ENCODE peak calls at places on chromosomes 1 and 21, in six cellular contexts. W, I, L, G, D and X are unnamed samples.

GRCh38 chr1:203117611-203118575 is 9.6 kb upstream of the ADORA1 start:
- DNase-seq in W (peak; percentile 92), I (peak; percentile 56), L (peak; percentile 49), G (peak; percentile 93), D (peak; percentile 74), X (no peak)

GRCh38 chr1:11286735-11287410 is 13.9 kb downstream of the UBIAD1 start:
- DNase-seq in W (no peak), I (peak; percentile 61), L (peak; percentile 32), G (peak; percentile 88), D (no peak), X (no peak)

GRCh38 chr1:2104621-2105427 is 54.6 kb downstream of the PRKCZ start:
- DNase-seq in W (peak; percentile 34), I (no peak), L (no peak), G (peak; percentile 41), D (no peak), X (no peak)

GRCh38 chr21:43619344-43619743 is 39.9 kb downstream of the HSF2BP start:
- DNase-seq in W (no peak), I (no peak), L (no peak), G (no peak), D (no peak), X (no peak)

GRCh38 chr1:63679076-63679475 is 85.9 kb downstream of the PGM1 start:
- DNase-seq in W (no peak), I (no peak), L (peak; percentile 69), G (no peak), D (no peak), X (no peak)

GRCh38 chr1:30903343-30904034 is 5.1 kb downstream of the SDC3 start:
- DNase-seq in W (peak; percentile 75), I (no peak), L (peak; percentile 21), G (no peak), D (no peak), X (no peak)

GRCh38 chr1:203097001-203097400 is 11.2 kb upstream of the MYOG start:
- DNase-seq in W (no peak), I (no peak), L (no peak), G (no peak), D (no peak), X (no peak)

GRCh38 chr1:246689409-246689997 is 34.7 kb upstream of the SCCPDH start:
- DNase-seq in W (peak; percentile 85), I (peak; percentile 80), L (peak; percentile 65), G (peak; percentile 82), D (peak; percentile 67), X (peak; percentile 40)

GRCh38 chr1:78236711-78237110 is 190.9 kb downstream of the GIPC2 start:
- DNase-seq in W (no peak), I (peak; percentile 15), L (peak; percentile 55), G (no peak), D (no peak), X (no peak)

GRCh38 chr1:147389532-147390184 is 147.2 kb downstream of the CHD1L start:
- DNase-seq in W (peak; percentile 61), I (peak; percentile 68), L (peak; percentile 31), G (peak; percentile 68), D (no peak), X (peak; percentile 18)

GRCh38 chr1:39633422-39633821 is 6.0 kb downstream of the HEYL start:
- DNase-seq in W (no peak), I (no peak), L (no peak), G (no peak), D (no peak), X (no peak)

GRCh38 chr1:48552420-48552819 is 80.4 kb upstream of the SPATA6 start:
- DNase-seq in W (no peak), I (no peak), L (no peak), G (peak; percentile 36), D (no peak), X (no peak)

GRCh38 chr1:8666394-8667167 is 150.9 kb downstream of the RERE start:
- DNase-seq in W (no peak), I (no peak), L (peak; percentile 25), G (no peak), D (no peak), X (no peak)

GRCh38 chr1:8165595-8166360 is 139.7 kb upstream of the ERRFI1 start:
- DNase-seq in W (no peak), I (no peak), L (no peak), G (no peak), D (no peak), X (no peak)

GRCh38 chr1:101136739-101137138 is 100.1 kb upstream of the S1PR1 start:
- DNase-seq in W (no peak), I (peak; percentile 53), L (peak; percentile 51), G (peak; percentile 26), D (no peak), X (no peak)

GRCh38 chr1:196115641-196116040 is 492.6 kb downstream of the KCNT2 start:
- DNase-seq in W (peak; percentile 9), I (peak; percentile 49), L (peak; percentile 91), G (peak; percentile 20), D (peak; percentile 79), X (no peak)

GRCh38 chr1:4653796-4654715 is at the start of gene AJAP1:
- DNase-seq in W (no peak), I (no peak), L (no peak), G (peak; percentile 80), D (no peak), X (no peak)

GRCh38 chr1:4657244-4657789 is 2.9 kb downstream of the AJAP1 start:
- DNase-seq in W (no peak), I (no peak), L (no peak), G (no peak), D (no peak), X (no peak)

GRCh38 chr1:4656533-4657140 is 2.2 kb downstream of the AJAP1 start:
- DNase-seq in W (no peak), I (no peak), L (no peak), G (no peak), D (no peak), X (no peak)

GRCh38 chr1:4654764-4655673 is 610 bp downstream of the AJAP1 start:
- DNase-seq in W (no peak), I (no peak), L (no peak), G (peak; percentile 85), D (no peak), X (no peak)

DNA sequence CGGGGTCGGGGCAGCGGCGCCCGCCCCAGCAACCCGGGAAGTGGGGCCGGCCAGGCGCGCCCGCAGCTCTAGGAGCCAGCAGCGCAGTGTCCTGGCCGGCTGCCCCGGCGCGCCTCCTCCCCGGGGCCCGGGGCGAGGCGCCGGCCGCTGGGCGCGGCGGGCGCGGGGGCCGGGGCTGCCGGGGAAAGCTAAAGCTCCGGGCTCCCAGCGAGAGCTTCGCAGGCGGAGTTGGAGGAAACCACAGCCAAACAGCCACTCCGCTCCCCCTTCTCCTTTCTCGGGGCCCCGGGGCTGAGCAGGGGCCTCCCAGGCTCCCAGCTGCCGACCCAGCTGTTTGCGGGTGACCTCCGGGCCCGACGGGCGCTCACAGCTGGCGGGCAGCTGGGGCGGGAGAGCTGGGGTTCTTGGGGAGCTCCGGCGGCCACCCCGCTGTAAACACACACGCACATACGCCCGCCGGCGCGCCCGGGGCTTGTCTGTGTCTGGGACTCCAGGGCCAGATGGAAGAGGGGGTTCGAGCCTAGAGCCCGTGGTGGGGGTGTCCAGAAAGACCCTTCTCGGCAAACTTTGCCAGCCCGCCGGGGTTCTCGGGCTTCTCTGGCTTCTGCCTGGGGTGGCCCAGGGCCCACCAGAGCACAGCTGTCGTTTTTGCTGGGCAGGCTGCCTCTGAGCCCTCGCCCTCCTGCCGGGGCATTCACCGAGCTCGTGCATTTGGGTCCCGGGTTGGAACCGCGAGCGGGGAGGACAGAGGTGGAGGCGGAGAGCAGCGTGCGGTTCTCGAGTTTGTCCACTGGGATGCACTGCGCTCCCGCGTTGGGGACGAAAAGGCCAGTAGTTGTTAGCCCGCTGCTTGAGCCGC is 1.5 kb downstream of the AJAP1 start:
- DNase-seq in W (peak; percentile 21), I (peak; percentile 44), L (peak; percentile 38), G (peak; percentile 89), D (no peak), X (no peak)
- TF ChIP-seq CTCF in W (peak; percentile 34), I (peak; percentile 35), L (no peak), G (peak; percentile 85), D (peak; percentile 23), X (peak; percentile 50)

DNA sequence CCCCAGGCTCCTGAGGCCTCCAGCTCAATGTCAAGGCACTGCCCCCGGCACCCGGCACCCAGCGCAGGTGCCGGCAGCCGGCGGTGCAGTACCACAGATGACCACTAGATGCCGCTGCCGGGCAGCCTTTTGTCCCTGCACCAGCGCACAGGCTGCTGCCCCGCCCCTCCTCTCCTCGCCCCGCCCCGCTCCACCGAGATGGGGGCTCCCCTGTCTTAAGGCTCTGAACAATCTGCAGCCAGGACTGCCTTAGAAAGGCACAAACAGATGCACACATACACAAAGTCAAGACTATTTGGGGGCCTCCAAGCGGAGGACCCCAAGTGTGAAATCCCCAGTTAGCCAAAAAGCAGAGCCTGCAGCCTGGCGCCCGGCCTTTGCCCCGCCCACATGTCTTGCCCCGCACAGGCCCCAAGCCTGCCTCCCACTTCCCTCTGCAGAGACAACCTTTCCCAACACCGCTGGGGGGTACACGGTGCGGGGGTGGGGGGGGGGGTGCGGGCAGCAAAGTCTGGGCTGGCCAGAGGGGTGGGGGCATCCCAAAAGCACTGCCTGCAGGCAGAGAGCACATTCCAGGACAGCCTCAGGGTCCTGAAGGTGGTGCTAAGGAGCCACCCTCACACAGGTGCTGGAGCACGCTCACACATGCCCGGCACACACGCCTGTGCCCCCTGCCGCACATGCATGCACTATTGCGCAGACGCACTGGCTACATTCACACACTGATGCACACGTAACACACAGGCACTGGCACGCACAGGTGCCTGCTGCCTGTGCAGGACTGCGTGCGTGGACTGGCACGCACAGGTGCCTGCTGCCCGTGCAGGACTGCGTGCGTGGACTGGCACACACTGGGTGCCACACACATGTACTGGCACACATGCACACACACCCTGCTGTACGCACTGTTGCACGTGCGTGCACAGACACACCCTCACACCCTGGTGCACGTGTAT is 37.1 kb downstream of the ARHGEF16 start:
- DNase-seq in W (peak; percentile 92), I (peak; percentile 45), L (peak; percentile 17), G (peak; percentile 81), D (peak; percentile 75), X (no peak)
- H3K4me3 ChIP-seq in W (no peak overlapping the region), I (no peak overlapping the region), L (no peak overlapping the region), G (peak overlapping the region; percentile 37), D (no peak overlapping the region), X (no peak overlapping the region)

DNA sequence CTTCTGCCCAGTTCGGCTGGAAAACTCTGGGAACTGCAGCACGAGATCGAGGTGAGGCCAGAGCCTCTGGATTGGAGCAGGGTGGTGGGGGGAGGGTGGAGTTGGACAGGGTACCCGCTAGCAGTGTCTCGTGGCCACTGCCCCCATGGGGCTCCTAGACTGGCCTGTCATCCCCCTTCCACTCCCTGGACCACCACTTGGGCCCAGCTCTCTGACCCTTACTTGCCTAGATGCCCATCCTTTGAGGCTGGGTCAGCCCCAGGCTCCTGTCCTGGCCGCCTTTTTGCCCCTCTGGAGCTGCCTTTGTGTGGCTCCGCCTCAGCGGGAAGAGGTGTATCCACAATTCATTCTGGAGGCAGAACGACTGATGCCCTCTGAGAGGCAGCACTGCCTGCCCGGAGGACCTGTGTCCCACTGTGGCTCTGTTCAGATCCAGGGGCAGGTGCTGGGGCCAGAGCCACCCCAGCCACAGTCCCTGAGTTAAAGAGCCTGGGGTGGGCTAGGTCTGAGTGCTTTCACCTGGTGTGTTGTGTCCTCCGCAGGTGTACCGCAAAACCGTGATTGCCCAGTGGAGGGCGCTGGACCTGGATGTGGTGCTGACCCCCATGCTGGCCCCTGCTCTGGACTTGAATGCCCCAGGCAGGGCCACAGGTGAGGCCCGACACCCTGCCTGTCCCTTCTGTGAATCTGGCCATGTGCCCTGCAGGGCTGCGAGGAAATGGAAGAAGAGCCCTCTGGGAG is 17.7 kb downstream of the FAAH start:
- DNase-seq in W (peak; percentile 66), I (no peak), L (no peak), G (peak; percentile 30), D (no peak), X (no peak)
- TF ChIP-seq CTCF in W (peak; percentile 76), I (peak; percentile 45), L (no peak), G (peak; percentile 73), D (peak; percentile 23), X (peak; percentile 24)

GRCh38 chr1:182905321-182905720 is 47.6 kb downstream of the SHCBP1L start:
- DNase-seq in W (no peak), I (no peak), L (no peak), G (no peak), D (no peak), X (no peak)
- H3K4me3 ChIP-seq in W (no peak overlapping the region), I (no peak overlapping the region), L (no peak overlapping the region), G (no peak overlapping the region), D (no peak overlapping the region), X (no peak overlapping the region)